ENCODE peak calls at places on chromosomes 12 and 14, in nine cellular contexts. S is mesothelial cell of epicardium, Q is neural crest cell, V is frontal cortex, D is choroid plexus epithelial cell, I is lower leg skin, T is AG08396, F is WTC11, A is NCI-H1417. B is an unnamed sample.

GRCh38 chr14:103702497-103703432 is 12.5 kb downstream of the XRCC3 start:
- DNase-seq in S (no peak), Q (no peak), V (no peak), D (no peak), I (no peak), T (no peak), F (no peak), A (no peak), B (no peak)

GRCh38 chr12:42284876-42285275 is 41.0 kb downstream of the ZCRB1 start:
- DNase-seq in S (no peak), Q (no peak), V (no peak), D (peak), I (no peak), T (no peak), F (no peak), A (no peak), B (no peak)

GRCh38 chr12:25110260-25110659 is 84.7 kb downstream of the DNAI7 start:
- DNase-seq in S (no peak), Q (no peak), V (no peak), D (no peak), I (no peak), T (no peak), F (no peak), A (no peak), B (no peak)

GRCh38 chr12:1115471-1116242 is 124.6 kb downstream of the ERC1 start:
- DNase-seq in S (no peak), Q (no peak), V (no peak), D (peak), I (no peak), T (peak), F (no peak), A (no peak), B (no peak)

GRCh38 chr12:101298426-101298825 is 18.5 kb downstream of the UTP20 start:
- DNase-seq in S (no peak), Q (no peak), V (no peak), D (peak), I (no peak), T (peak), F (no peak), A (no peak), B (no peak)

GRCh38 chr14:105491366-105492006 is 440 bp downstream of the TEDC1 start:
- DNase-seq in S (no peak), Q (peak), V (no peak), D (peak), I (peak), T (peak), F (peak), A (peak), B (peak)

GRCh38 chr12:22879203-22879602 is 254.2 kb downstream of the ETNK1 start:
- DNase-seq in S (no peak), Q (no peak), V (no peak), D (no peak), I (no peak), T (no peak), F (no peak), A (no peak), B (no peak)

GRCh38 chr14:90419200-90419599 is 22.4 kb downstream of the CALM1 start:
- DNase-seq in S (peak), Q (no peak), V (no peak), D (peak), I (peak), T (peak), F (no peak), A (no peak), B (no peak)

GRCh38 chr12:12976366-12976765 is 23.7 kb downstream of the HEBP1 start:
- DNase-seq in S (no peak), Q (no peak), V (no peak), D (peak), I (peak), T (peak), F (no peak), A (no peak), B (no peak)

GRCh38 chr14:68973639-68974038 is 5.5 kb downstream of the ACTN1 start:
- DNase-seq in S (no peak), Q (no peak), V (no peak), D (no peak), I (no peak), T (no peak), F (no peak), A (no peak), B (no peak)

GRCh38 chr12:117552971-117553370 is 191.5 kb upstream of the NOS1 start:
- DNase-seq in S (no peak), Q (no peak), V (no peak), D (peak), I (no peak), T (no peak), F (no peak), A (no peak), B (no peak)

GRCh38 chr14:36767603-36768281 is 106.1 kb downstream of the PAX9 start:
- DNase-seq in S (no peak), Q (no peak), V (no peak), D (no peak), I (no peak), T (no peak), F (no peak), A (peak), B (no peak)

GRCh38 chr14:101125719-101126375 is 222.3 kb upstream of the RTL1 start:
- DNase-seq in S (no peak), Q (no peak), V (no peak), D (no peak), I (no peak), T (no peak), F (no peak), A (no peak), B (no peak)

GRCh38 chr12:52740591-52740990 is 36.6 kb downstream of the KRT76 start:
- DNase-seq in S (no peak), Q (no peak), V (no peak), D (no peak), I (no peak), T (no peak), F (no peak), A (no peak), B (no peak)

GRCh38 chr12:110639336-110640178 is 25.6 kb downstream of the TCTN1 start:
- DNase-seq in S (no peak), Q (no peak), V (no peak), D (peak), I (no peak), T (peak), F (no peak), A (no peak), B (no peak)

GRCh38 chr12:27555316-27555715 is 31.3 kb downstream of the PPFIBP1 start:
- DNase-seq in S (no peak), Q (no peak), V (no peak), D (no peak), I (no peak), T (no peak), F (no peak), A (no peak), B (no peak)

GRCh38 chr12:12190087-12190809 is 76.6 kb downstream of the LRP6 start:
- DNase-seq in S (no peak), Q (no peak), V (no peak), D (peak), I (no peak), T (no peak), F (no peak), A (no peak), B (no peak)

GRCh38 chr12:106179086-106179485 is 40.3 kb upstream of the NUAK1 start:
- DNase-seq in S (no peak), Q (no peak), V (no peak), D (no peak), I (peak), T (no peak), F (no peak), A (peak), B (no peak)

GRCh38 chr12:104503191-104503590 is 46.4 kb downstream of the CHST11 start:
- DNase-seq in S (no peak), Q (no peak), V (no peak), D (no peak), I (no peak), T (no peak), F (no peak), A (no peak), B (no peak)

GRCh38 chr12:86613306-86613705 is 357.1 kb upstream of the MGAT4C start:
- DNase-seq in S (no peak), Q (no peak), V (no peak), D (peak), I (no peak), T (no peak), F (no peak), A (no peak), B (no peak)

GRCh38 chr14:105092124-105092911 is 27.1 kb upstream of the GPR132 start:
- DNase-seq in S (no peak), Q (no peak), V (no peak), D (no peak), I (no peak), T (peak), F (no peak), A (peak), B (no peak)

GRCh38 chr12:82242729-82243128 is 115.5 kb downstream of the CCDC59 start:
- DNase-seq in S (no peak), Q (no peak), V (no peak), D (no peak), I (no peak), T (no peak), F (no peak), A (no peak), B (peak)

GRCh38 chr12:67091204-67091603 is 178.0 kb upstream of the CAND1 start:
- DNase-seq in S (no peak), Q (no peak), V (no peak), D (no peak), I (no peak), T (no peak), F (no peak), A (no peak), B (no peak)

GRCh38 chr12:12224240-12224940 is 42.5 kb downstream of the LRP6 start:
- DNase-seq in S (no peak), Q (no peak), V (no peak), D (peak), I (no peak), T (peak), F (no peak), A (no peak), B (no peak)

GRCh38 chr12:30100736-30101135 is 317.0 kb upstream of the TMTC1 start:
- DNase-seq in S (no peak), Q (no peak), V (no peak), D (no peak), I (no peak), T (no peak), F (no peak), A (no peak), B (no peak)

GRCh38 chr12:56631790-56632700 is 1.9 kb upstream of the BAZ2A start:
- DNase-seq in S (peak), Q (peak), V (peak), D (peak), I (peak), T (peak), F (peak), A (peak), B (peak)

GRCh38 chr12:14605401-14605989 is 37.8 kb upstream of the PLBD1 start:
- DNase-seq in S (no peak), Q (no peak), V (no peak), D (peak), I (no peak), T (no peak), F (no peak), A (no peak), B (no peak)

GRCh38 chr12:99486277-99486676 is 161.3 kb upstream of the GARIN6 start:
- DNase-seq in S (no peak), Q (no peak), V (no peak), D (no peak), I (no peak), T (no peak), F (no peak), A (no peak), B (no peak)

GRCh38 chr12:8027856-8028255 is 4.7 kb upstream of the FOXJ2 start:
- DNase-seq in S (no peak), Q (no peak), V (no peak), D (no peak), I (no peak), T (no peak), F (no peak), A (peak), B (no peak)

GRCh38 chr14:32702571-32702970 is 236.1 kb upstream of the NPAS3 start:
- DNase-seq in S (peak), Q (peak), V (no peak), D (no peak), I (peak), T (peak), F (peak), A (no peak), B (no peak)

GRCh38 chr12:31031951-31032335 is 41.7 kb upstream of the DDX11 start:
- DNase-seq in S (no peak), Q (no peak), V (no peak), D (no peak), I (no peak), T (no peak), F (no peak), A (no peak), B (no peak)

GRCh38 chr14:80862983-80863382 is 78.6 kb downstream of the CEP128 start:
- DNase-seq in S (no peak), Q (no peak), V (no peak), D (peak), I (no peak), T (no peak), F (no peak), A (no peak), B (no peak)

GRCh38 chr12:4164591-4165558 is 108.7 kb upstream of the CCND2 start:
- DNase-seq in S (peak), Q (peak), V (no peak), D (peak), I (no peak), T (peak), F (peak), A (no peak), B (peak)

GRCh38 chr12:12586879-12587675 is 24.4 kb upstream of the DUSP16 start:
- DNase-seq in S (no peak), Q (no peak), V (no peak), D (no peak), I (peak), T (no peak), F (no peak), A (no peak), B (no peak)

GRCh38 chr12:989751-990278 is 1.2 kb upstream of the ERC1 start:
- DNase-seq in S (no peak), Q (no peak), V (peak), D (peak), I (no peak), T (peak), F (no peak), A (peak), B (no peak)

GRCh38 chr12:93979189-93979588 is 169.2 kb upstream of the PLXNC1 start:
- DNase-seq in S (no peak), Q (no peak), V (no peak), D (peak), I (no peak), T (no peak), F (no peak), A (no peak), B (no peak)

GRCh38 chr12:7959278-7960063 is 23.5 kb upstream of the SLC2A3 start:
- DNase-seq in S (no peak), Q (no peak), V (no peak), D (peak), I (no peak), T (no peak), F (peak), A (no peak), B (no peak)

B was measured in T-helper 1 cell.